ENCODE peak calls at places on chromosomes 1 and 21, in four cellular contexts. N, T, G and K are unnamed samples.

GRCh38 chr21:41770901-41771624 is 4.2 kb upstream of the RIPK4 start:
- DNase-seq in N (no peak), G (no peak), T (no peak), K (no peak)

GRCh38 chr1:206814716-206815341 is 42.5 kb upstream of the IL10 start:
- DNase-seq in T (no peak), G (no peak), N (no peak), K (no peak)

GRCh38 chr1:50667272-50667671 is 244.0 kb upstream of the DMRTA2 start:
- DNase-seq in G (no peak), T (no peak), N (no peak), K (no peak)

GRCh38 chr1:26288311-26288941 is 8.5 kb downstream of the SH3BGRL3 start:
- DNase-seq in N (peak; percentile 63), T (no peak), G (no peak), K (no peak)

GRCh38 chr1:246104927-246105326 is 402.2 kb downstream of the SMYD3 start:
- DNase-seq in N (peak; percentile 43), T (no peak), G (no peak), K (no peak)

GRCh38 chr1:233520510-233521191 is 93.3 kb upstream of the KCNK1 start:
- DNase-seq in T (no peak), N (no peak), G (no peak), K (peak; percentile 55)

GRCh38 chr21:40053007-40053406 is 185.8 kb downstream of the PCP4 start:
- DNase-seq in N (no peak), G (no peak), T (no peak), K (no peak)

GRCh38 chr1:216346521-216346920 is 76.7 kb downstream of the USH2A start:
- DNase-seq in N (no peak), T (no peak), G (no peak), K (no peak)

GRCh38 chr1:197557302-197557701 is 218.0 kb downstream of the DENND1B start:
- DNase-seq in T (peak; percentile 44), G (no peak), N (no peak), K (peak; percentile 37)

GRCh38 chr1:1349256-1350012 is at the start of gene DVL1:
- DNase-seq in T (no peak), N (peak; percentile 93), G (no peak), K (peak; percentile 47)

GRCh38 chr1:155324041-155324716 is 3.5 kb downstream of the RUSC1 start:
- DNase-seq in G (peak; percentile 84), T (peak; percentile 93), N (peak; percentile 97), K (peak; percentile 98)
- TF ChIP-seq REST in G (no peak), T (no peak), N (no peak), K (no peak)

DNA sequence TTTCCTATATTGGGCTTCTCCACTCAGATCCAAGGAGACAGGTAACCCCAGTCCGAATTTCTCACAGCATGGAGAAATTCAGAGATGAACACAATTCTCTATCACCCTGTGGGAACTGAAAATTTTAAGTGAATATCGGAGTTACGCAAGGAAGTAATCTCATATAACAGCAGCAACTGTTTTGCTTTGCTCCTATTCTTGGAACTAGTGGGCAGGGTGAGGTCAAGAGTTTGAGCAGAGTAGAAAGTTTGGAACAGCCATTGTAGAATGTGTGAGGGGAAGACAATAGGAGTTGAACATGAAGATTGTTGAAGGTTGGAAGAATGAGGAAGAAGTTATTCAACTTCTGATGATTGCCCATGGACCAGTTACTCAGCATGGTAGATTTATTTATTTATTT is 24.3 kb upstream of the SLC35D1 start:
- DNase-seq in T (no peak), N (no peak), G (no peak), K (no peak)
- TF ChIP-seq BHLHE40 in T (no peak), N (no peak), G (no peak), K (no peak)

GRCh38 chr1:230103341-230104173 is 36.5 kb downstream of the GALNT2 start:
- DNase-seq in T (no peak), N (no peak), G (no peak), K (no peak)

GRCh38 chr1:230105245-230105753 is 38.3 kb downstream of the GALNT2 start:
- DNase-seq in N (no peak), T (peak; percentile 72), G (no peak), K (no peak)

GRCh38 chr1:230105754-230106625 is 39.0 kb downstream of the GALNT2 start:
- DNase-seq in N (no peak), G (peak; percentile 59), T (peak; percentile 89), K (peak; percentile 86)

GRCh38 chr1:230102472-230102871 is 35.4 kb downstream of the GALNT2 start:
- DNase-seq in N (no peak), T (no peak), G (no peak), K (no peak)

DNA sequence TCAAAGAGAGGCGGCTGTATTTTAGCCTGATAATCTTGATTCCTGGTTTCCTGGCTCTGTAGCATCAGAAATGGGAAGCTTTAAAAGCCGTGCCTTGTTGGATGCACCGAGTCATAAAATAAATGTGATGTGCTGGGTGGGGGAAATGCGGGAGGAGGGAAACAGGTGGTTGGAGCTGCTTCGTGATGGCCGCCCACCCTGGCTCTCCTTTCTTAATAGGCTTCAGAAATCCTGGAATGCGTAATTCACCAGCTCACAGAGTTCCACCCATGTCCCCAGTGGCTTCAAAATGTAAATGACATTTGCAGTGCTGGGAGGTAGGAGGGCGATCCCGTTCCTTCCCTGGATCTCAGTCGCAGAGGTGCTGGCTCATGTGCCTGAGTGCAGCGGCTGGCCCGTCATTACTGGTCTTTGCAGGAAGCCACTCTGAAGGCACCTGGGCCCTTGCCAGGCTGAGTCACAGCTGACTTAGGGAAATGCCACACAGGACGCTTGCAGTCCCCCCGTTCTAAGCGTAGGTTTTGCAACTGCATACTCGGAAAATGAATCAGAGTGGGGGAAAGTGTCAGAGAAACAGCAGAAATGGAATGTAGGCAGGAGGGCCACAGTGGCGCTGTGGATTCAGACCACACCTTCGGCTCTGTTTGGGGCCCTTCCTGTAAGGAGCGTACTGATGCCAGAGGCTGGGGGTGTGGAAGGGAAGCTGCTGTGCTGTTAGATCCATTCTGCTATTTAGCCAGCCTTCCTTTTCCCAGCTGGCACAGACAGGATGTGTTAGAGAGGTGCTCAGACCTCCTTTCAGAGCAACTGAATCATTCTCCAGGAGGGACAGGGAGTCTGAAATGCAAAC is 37.6 kb downstream of the GALNT2 start:
- DNase-seq in N (no peak), G (peak; percentile 69), T (peak; percentile 92), K (peak; percentile 97)
- TF ChIP-seq REST in N (no peak), G (no peak), T (no peak), K (no peak)

GRCh38 chr1:159068877-159069276 is 7.7 kb downstream of the AIM2 start:
- DNase-seq in G (no peak), N (no peak), T (no peak), K (no peak)

GRCh38 chr1:159076438-159076752 is 171 bp downstream of the AIM2 start:
- DNase-seq in T (no peak), G (no peak), N (no peak), K (no peak)

GRCh38 chr1:159076753-159077656 is at the start of gene AIM2:
- DNase-seq in G (peak; percentile 97), T (no peak), N (peak; percentile 82), K (no peak)

GRCh38 chr1:159067699-159068621 is 8.6 kb downstream of the AIM2 start:
- DNase-seq in N (no peak), G (peak; percentile 86), T (no peak), K (no peak)

DNA sequence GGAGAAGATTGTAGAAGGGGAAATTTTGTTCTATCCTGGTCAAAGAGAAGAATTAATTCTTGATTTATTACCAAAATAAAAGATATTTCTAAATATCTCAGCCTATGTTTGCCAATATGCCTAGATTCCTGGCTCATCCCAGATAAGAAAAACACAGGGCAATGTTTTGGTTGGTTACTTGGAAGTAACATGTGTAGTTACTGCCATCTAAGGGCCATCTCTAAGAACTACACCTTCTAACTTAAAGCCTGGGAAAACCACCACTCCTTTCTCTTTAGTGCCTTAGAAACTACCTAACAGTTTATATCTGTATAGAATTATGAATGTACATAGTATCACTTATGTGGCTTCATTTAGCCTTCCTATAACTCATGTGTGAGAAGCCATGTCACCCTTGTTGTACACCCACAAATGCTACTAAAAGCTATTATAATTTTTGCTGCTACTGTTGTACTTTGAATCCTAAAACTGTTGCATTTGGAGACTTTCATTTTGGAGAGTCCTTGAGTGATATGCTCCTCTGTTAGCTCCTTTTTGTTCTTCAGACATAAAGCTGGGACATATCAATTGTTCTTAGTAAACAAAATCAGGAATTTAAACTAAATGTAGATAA is 4.5 kb downstream of the AIM2 start:
- DNase-seq in G (no peak), T (peak; percentile 38), N (peak; percentile 60), K (peak; percentile 40)
- TF ChIP-seq BHLHE40 in G (no peak), T (no peak), N (no peak), K (no peak)

DNA sequence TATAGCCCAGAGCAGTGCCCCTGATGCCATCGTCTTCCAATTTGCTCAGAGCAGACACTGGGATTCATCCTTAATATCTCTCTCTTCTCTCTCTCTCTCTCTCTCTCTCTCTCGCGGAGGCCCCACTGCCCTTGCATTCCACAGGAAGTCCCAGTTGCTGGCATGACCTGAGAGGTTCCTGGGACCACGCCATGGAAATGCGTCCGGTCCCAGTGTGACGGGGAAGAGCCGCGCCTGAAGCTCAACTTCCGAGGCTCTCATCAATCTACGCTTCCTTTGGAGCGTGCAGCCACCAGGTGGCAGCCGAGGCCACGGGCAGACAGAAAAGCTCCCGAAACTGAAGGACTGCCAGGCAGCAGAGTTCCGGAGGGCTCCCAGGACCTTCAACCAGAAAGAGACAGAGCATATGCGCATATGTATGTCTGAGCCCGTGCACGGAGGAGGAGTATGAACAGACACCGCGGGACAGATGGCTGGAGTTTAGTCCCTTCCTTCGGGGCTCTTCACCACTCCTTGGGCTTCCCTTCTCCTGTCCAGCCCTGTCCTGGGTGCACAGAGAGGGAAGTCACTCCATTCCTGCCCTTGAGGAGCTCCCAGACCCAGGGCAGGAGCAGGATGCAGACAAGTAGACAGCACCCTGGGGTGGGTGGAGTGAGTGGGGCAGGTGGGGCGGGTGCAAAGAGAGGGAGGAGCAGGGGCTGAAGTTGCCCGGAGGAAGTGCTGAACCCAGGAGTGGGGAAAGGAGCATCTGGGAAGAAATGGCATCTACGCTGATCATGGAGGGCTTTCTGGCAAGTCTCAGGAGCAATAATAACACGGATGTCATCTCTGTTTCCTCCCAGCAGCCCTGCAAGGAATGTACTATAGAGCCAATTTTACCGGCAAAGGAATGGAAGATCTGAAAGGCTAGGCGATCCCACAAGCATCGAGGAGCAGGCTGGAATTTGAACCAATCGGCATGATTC is 10.5 kb downstream of the PDZK1IP1 start:
- DNase-seq in T (peak; percentile 89), N (peak; percentile 86), G (peak; percentile 60), K (peak; percentile 92)
- TF ChIP-seq REST in T (no peak), N (peak; percentile 62), G (no peak), K (no peak)

DNA sequence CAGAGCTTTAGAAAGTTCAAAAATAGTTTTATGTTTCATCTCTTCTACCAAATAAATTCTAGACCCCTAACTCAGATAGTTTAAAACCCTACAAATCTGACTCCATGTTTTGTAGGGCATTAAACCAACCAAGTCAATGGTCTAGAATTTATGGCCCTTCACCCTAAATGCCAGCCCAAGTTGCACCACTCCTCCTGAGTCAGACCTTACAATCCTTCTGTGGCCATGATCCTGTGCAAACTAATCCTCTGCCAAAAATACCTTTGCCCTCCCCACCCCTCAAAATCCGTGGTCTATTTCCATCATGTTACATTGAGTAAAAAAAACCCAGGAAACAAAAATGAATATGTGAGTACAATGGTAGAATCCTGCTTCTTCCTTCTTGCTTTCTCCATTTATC is 179.3 kb downstream of the NR5A2 start:
- DNase-seq in G (no peak), N (no peak), T (no peak), K (no peak)
- TF ChIP-seq BHLHE40 in G (no peak), N (no peak), T (no peak), K (no peak)